ENCODE peak calls at places on chromosomes 13 and 19, in ten cellular contexts. P is foreskin fibroblast; O is lower leg skin; S is CD4-positive, alpha-beta T cell; K is stimulated activated CD4-positive, alpha-beta T cell treated with anti-CD3 and anti-CD28 coated beads, Interleukin-4, amount 100 ng/mL, for 24 hours; I is mucosa of gallbladder; X is iris pigment epithelial cell; B is GM04504; C is heart left ventricle; E is HT1080. G is an unnamed sample.

GRCh38 chr13:112576191-112576590 is 11.8 kb downstream of the TUBGCP3 start:
- DNase-seq in P (no peak), O (no peak), S (no peak), K (no peak), I (no peak), X (no peak), B (no peak), C (no peak), E (no peak), G (no peak)

GRCh38 chr19:35044317-35045117 is 3.0 kb downstream of the HPN start:
- DNase-seq in P (no peak), O (no peak), S (peak; percentile 50), K (peak; percentile 70), I (no peak), X (peak; percentile 25), B (no peak), C (peak; percentile 49), E (peak; percentile 66), G (no peak)

GRCh38 chr13:74825170-74825948 is 656.6 kb downstream of the TBC1D4 start:
- DNase-seq in P (peak; percentile 88), O (peak; percentile 24), S (no peak), K (no peak), I (no peak), X (peak; percentile 93), B (peak; percentile 80), C (no peak), E (peak; percentile 59), G (peak; percentile 23)

GRCh38 chr13:84668637-84669036 is 786.4 kb upstream of the SLITRK1 start:
- DNase-seq in P (no peak), O (no peak), S (no peak), K (no peak), I (no peak), X (no peak), B (no peak), C (no peak), E (no peak), G (no peak)

GRCh38 chr13:98358933-98359332 is 181.9 kb upstream of the RNF113B start:
- DNase-seq in P (no peak), O (no peak), S (no peak), K (no peak), I (no peak), X (no peak), B (no peak), C (no peak), E (no peak), G (no peak)

GRCh38 chr13:25923217-25924085 is 128.4 kb downstream of the SHISA2 start:
- DNase-seq in P (no peak), O (no peak), S (no peak), K (no peak), I (no peak), X (peak; percentile 39), B (no peak), C (no peak), E (no peak), G (no peak)

GRCh38 chr13:26971990-26972888 is 199.4 kb downstream of the USP12 start:
- DNase-seq in P (no peak), O (no peak), S (peak; percentile 11), K (peak; percentile 6), I (peak; percentile 44), X (peak; percentile 10), B (no peak), C (no peak), E (peak; percentile 58), G (no peak)

GRCh38 chr19:47310819-47311218 is 1.2 kb downstream of the C5AR1 start:
- DNase-seq in P (peak; percentile 24), O (no peak), S (no peak), K (no peak), I (no peak), X (peak; percentile 46), B (no peak), C (peak; percentile 51), E (no peak), G (no peak)

GRCh38 chr13:20901668-20902437 is 693 bp downstream of the XPO4 start:
- DNase-seq in P (peak; percentile 20), O (no peak), S (peak; percentile 13), K (no peak), I (no peak), X (peak; percentile 60), B (no peak), C (peak; percentile 26), E (peak; percentile 56), G (no peak)

GRCh38 chr13:99984463-99985242 is 3.1 kb downstream of the ZIC2 start:
- DNase-seq in P (no peak), O (no peak), S (no peak), K (no peak), I (no peak), X (no peak), B (no peak), C (no peak), E (no peak), G (no peak)

GRCh38 chr19:46821512-46822359 is 28.9 kb downstream of the AP2S1 start:
- DNase-seq in P (no peak), O (no peak), S (peak; percentile 59), K (peak; percentile 58), I (no peak), X (no peak), B (no peak), C (no peak), E (no peak), G (no peak)

GRCh38 chr13:95569966-95570365 is 17.4 kb downstream of the CLDN10 start:
- DNase-seq in P (no peak), O (no peak), S (no peak), K (no peak), I (no peak), X (no peak), B (no peak), C (no peak), E (no peak), G (no peak)

GRCh38 chr13:59880468-59880867 is 283.3 kb downstream of the DIAPH3 start:
- DNase-seq in P (no peak), O (no peak), S (no peak), K (no peak), I (no peak), X (peak; percentile 45), B (no peak), C (no peak), E (peak; percentile 8), G (no peak)

GRCh38 chr19:31503211-31503610 is 154.0 kb upstream of the TSHZ3 start:
- DNase-seq in P (no peak), O (no peak), S (no peak), K (no peak), I (no peak), X (no peak), B (no peak), C (no peak), E (no peak), G (no peak)

G was measured in AG04449.